ENCODE peak calls at places on chromosomes 3 and 15, in eight cellular contexts. M, N, C, G, P, F, X and R are unnamed samples.

GRCh38 chr3:104032283-104032682 is 1334.4 kb upstream of the ALCAM start:
- DNase-seq in M (no peak), N (no peak), C (no peak), G (no peak), P (no peak), F (no peak), X (no peak), R (no peak)

GRCh38 chr3:14157951-14158350 is 20.4 kb downstream of the XPC start:
- DNase-seq in M (no peak), N (no peak), C (no peak), G (no peak), P (no peak), F (no peak), X (no peak), R (no peak)

GRCh38 chr3:126460386-126460785 is 15.3 kb downstream of the ZXDC start:
- DNase-seq in M (no peak), N (no peak), C (no peak), G (no peak), P (no peak), F (no peak), X (no peak), R (no peak)

GRCh38 chr3:9912294-9912935 is 4.5 kb upstream of the IL17RC start:
- DNase-seq in M (no peak), N (peak), C (no peak), G (no peak), P (no peak), F (no peak), X (no peak), R (no peak)

GRCh38 chr3:23761440-23761896 is 44.3 kb upstream of the UBE2E1 start:
- DNase-seq in M (peak), N (peak), C (peak), G (peak), P (peak), F (no peak), X (no peak), R (no peak)

GRCh38 chr3:195748661-195749060 is 27.9 kb downstream of the MUC20 start:
- DNase-seq in M (no peak), N (no peak), C (no peak), G (no peak), P (no peak), F (no peak), X (no peak), R (no peak)

GRCh38 chr3:173743111-173743510 is 345.6 kb downstream of the NLGN1 start:
- DNase-seq in M (peak), N (peak), C (no peak), G (no peak), P (no peak), F (no peak), X (no peak), R (no peak)

GRCh38 chr15:40458495-40459371 is 12.1 kb upstream of the CHST14 start:
- DNase-seq in M (no peak), N (no peak), C (no peak), G (no peak), P (no peak), F (no peak), X (no peak), R (no peak)

GRCh38 chr3:79200456-79200855 is 567.3 kb downstream of the ROBO1 start:
- DNase-seq in M (no peak), N (no peak), C (no peak), G (no peak), P (no peak), F (no peak), X (no peak), R (no peak)

GRCh38 chr3:23702198-23702597 is 103.6 kb upstream of the UBE2E1 start:
- DNase-seq in M (no peak), N (peak), C (no peak), G (no peak), P (no peak), F (no peak), X (no peak), R (no peak)

GRCh38 chr3:12294885-12295580 is 6.2 kb downstream of the PPARG start:
- DNase-seq in M (peak), N (peak), C (no peak), G (no peak), P (no peak), F (no peak), X (no peak), R (no peak)

GRCh38 chr15:98970799-98971198 is 36.8 kb downstream of the PGPEP1L start:
- DNase-seq in M (no peak), N (no peak), C (no peak), G (no peak), P (no peak), F (no peak), X (no peak), R (no peak)

GRCh38 chr3:177810162-177810623 is 612.9 kb upstream of the TBL1XR1 start:
- DNase-seq in M (peak), N (peak), C (no peak), G (no peak), P (no peak), F (no peak), X (no peak), R (no peak)

GRCh38 chr3:181805703-181806102 is 94.0 kb downstream of the SOX2 start:
- DNase-seq in M (no peak), N (no peak), C (peak), G (no peak), P (no peak), F (no peak), X (no peak), R (no peak)

GRCh38 chr15:71920573-71920972 is 110.2 kb downstream of the NR2E3 start:
- DNase-seq in M (no peak), N (no peak), C (no peak), G (no peak), P (no peak), F (no peak), X (no peak), R (no peak)

GRCh38 chr15:45731331-45731730 is 96.5 kb downstream of the SQOR start:
- DNase-seq in M (no peak), N (no peak), C (no peak), G (no peak), P (no peak), F (no peak), X (no peak), R (no peak)

GRCh38 chr3:117671707-117672318 is 962.2 kb downstream of the TUSC7 start:
- DNase-seq in M (no peak), N (no peak), C (no peak), G (no peak), P (no peak), F (no peak), X (no peak), R (no peak)